ENCODE peak calls at places on chromosomes 3 and 15, in five cellular contexts. X is neuronal stem cell, L is IMR-90, D is mesenchymal stem cell, R is trophoblast cell. F is an unnamed sample.

GRCh38 chr3:61420136-61420759 is 141.1 kb upstream of the PTPRG start:
- DNase-seq in X (no peak), L (no peak), D (no peak), R (no peak), F (no peak)

GRCh38 chr3:3615533-3615932 is 183.7 kb upstream of the LRRN1 start:
- DNase-seq in X (no peak), L (no peak), D (no peak), R (peak), F (no peak)

GRCh38 chr3:48656061-48656840 is 6.4 kb downstream of the CELSR3 start:
- DNase-seq in X (peak), L (peak), D (peak), R (peak), F (peak)

GRCh38 chr3:4687596-4687995 is 194.4 kb downstream of the ITPR1 start:
- DNase-seq in X (no peak), L (no peak), D (no peak), R (no peak), F (no peak)

GRCh38 chr3:11641316-11641682 is 2.4 kb downstream of the VGLL4 start:
- DNase-seq in X (no peak), L (peak), D (peak), R (no peak), F (no peak)

GRCh38 chr15:63522143-63522531 is 17.7 kb downstream of the USP3 start:
- DNase-seq in X (no peak), L (no peak), D (no peak), R (peak), F (no peak)

GRCh38 chr3:119810018-119810435 is 28.1 kb downstream of the NR1I2 start:
- DNase-seq in X (no peak), L (peak), D (no peak), R (no peak), F (no peak)

GRCh38 chr15:45402955-45403892 is 24.9 kb upstream of the GATM start:
- DNase-seq in X (peak), L (peak), D (peak), R (peak), F (peak)

GRCh38 chr15:60757831-60758570 is 279.1 kb upstream of the ICE2 start:
- DNase-seq in X (no peak), L (no peak), D (no peak), R (no peak), F (no peak)

GRCh38 chr3:101814835-101815234 is 34.5 kb upstream of the NFKBIZ start:
- DNase-seq in X (no peak), L (no peak), D (no peak), R (no peak), F (no peak)

GRCh38 chr3:141279074-141279945 is 47.7 kb downstream of the PXYLP1 start:
- DNase-seq in X (no peak), L (peak), D (peak), R (no peak), F (peak)

GRCh38 chr3:196186661-196187573 is 24.3 kb downstream of the ZDHHC19 start:
- DNase-seq in X (peak), L (peak), D (no peak), R (no peak), F (peak)

GRCh38 chr3:1380926-1381646 is 288.3 kb downstream of the CNTN6 start:
- DNase-seq in X (no peak), L (no peak), D (no peak), R (no peak), F (no peak)

GRCh38 chr15:32717290-32718081 is at the start of gene GREM1:
- DNase-seq in X (peak), L (peak), D (peak), R (no peak), F (peak)

GRCh38 chr15:62709261-62709660 is 333.3 kb upstream of the TPM1 start:
- DNase-seq in X (no peak), L (no peak), D (no peak), R (no peak), F (peak)

GRCh38 chr3:81302045-81302444 is 459.4 kb downstream of the GBE1 start:
- DNase-seq in X (peak), L (peak), D (peak), R (peak), F (peak)

GRCh38 chr15:89714775-89715174 is 24.2 kb downstream of the WDR93 start:
- DNase-seq in X (no peak), L (no peak), D (no peak), R (no peak), F (no peak)

DNA sequence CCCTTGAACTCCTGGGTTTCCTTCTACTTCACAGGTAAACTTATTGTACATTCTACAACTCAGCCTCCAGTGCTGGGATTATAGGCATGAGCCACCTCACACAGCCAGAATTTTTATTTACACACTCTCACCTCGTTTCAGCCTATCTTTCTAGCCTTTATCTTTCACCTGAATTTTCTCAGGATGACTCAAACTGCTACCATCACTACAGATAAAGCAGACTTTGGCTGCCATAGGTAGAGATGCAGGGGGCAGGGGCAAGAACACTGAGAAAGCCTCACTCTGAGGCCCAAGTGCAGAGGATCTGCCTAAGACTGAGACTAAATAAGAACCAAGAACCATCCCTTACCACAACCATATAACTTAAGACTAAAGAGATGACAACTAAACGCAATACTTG is 59.0 kb downstream of the ETFA start:
- DNase-seq in X (no peak), L (no peak), D (no peak), R (peak), F (peak)
- H3K23ac ChIP-seq in X (no peak), L (no peak), D (no peak), R (no peak), F (no peak)

DNA sequence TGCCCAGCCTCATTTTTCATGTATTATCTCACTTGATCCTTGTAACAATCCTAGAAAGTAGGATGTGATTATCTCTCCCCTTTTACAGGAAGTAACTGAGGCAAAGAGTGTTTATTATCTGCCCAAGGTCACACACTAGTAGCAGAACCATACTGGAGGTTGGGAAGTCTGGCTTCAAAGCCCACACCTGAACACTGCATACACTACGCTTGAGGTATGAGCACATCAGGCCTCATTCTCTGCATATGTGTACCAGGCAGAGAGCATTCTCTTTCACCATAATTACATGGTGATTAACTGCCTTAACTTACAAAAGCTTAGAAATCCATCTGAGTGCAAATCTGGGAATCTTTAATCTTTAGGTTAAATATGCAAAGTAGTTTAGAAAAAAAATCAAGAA is 361.8 kb downstream of the MFSD1 start:
- DNase-seq in X (no peak), L (no peak), D (no peak), R (no peak), F (no peak)
- H3K4ac ChIP-seq in X (no peak), L (no peak), D (no peak), R (no peak), F (no peak)

DNA sequence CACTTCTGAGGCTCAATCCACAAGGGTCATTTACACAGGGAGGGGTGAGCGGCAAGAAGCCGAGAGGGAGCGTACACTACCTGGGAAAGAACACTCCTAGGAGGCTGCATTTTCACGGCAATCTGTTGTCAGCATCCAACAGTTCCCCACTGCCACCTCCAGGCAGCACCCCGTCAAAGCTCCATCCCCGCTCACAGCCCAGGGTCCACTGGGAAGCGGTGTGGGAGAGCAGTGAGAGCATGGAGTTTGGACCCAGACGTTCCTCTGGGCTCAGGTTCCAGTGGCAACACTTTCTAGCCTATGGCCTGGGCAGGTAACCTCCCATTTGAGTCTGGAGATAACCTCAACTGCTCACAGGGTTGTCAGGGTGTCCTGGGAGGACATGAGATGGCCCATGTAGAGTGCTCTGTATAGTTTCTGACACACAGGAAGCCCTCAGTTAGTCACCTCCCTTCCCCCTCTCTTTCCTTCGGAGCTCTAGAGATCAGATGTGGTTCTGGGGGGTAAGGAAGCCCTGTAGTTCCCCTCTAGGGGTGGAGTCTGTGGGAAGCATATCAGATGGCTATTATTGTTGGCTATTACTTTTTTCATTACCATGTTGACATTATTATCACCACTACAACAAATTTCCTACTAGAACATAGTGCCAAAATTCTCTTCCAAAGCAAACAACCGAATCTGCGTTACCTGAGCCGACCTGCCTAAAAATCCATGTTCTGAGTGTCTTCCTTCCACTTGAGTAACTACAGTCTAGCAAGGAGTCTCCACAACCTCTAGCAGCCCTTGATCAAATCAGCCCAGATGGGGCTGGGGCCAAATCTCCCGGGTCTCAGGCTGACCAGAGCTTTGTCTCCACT is 29.1 kb downstream of the RUVBL1 start:
- DNase-seq in X (no peak), L (peak), D (no peak), R (no peak), F (no peak)
- H3K23ac ChIP-seq in X (no peak), L (no peak), D (no peak), R (no peak), F (no peak)

GRCh38 chr15:66653852-66654251 is 48.2 kb upstream of the SMAD6 start:
- DNase-seq in X (no peak), L (no peak), D (no peak), R (no peak), F (no peak)
- H3K4ac ChIP-seq in X (no peak), L (no peak), D (no peak), R (peak), F (peak)

GRCh38 chr3:9405756-9406155 is 8.3 kb downstream of the SETD5 start:
- DNase-seq in X (no peak), L (no peak), D (no peak), R (no peak), F (no peak)
- H3K23ac ChIP-seq in X (no peak), L (no peak), D (no peak), R (no peak), F (no peak)

GRCh38 chr3:31533169-31533870 is 595 bp downstream of the STT3B start:
- DNase-seq in X (peak), L (peak), D (peak), R (peak), F (peak)
- H3K4ac ChIP-seq in X (no peak), L (peak), D (peak), R (peak), F (peak)

F was measured in mesendoderm.